ENCODE peak calls at places on chromosomes 16 and 17, in eight cellular contexts. U is keratinocyte; L is fibroblast of lung; O is activated naive CD4-positive, alpha-beta T cell treated with anti-CD3 and anti-CD28 coated beads for 36 hours; B is activated effector memory CD4-positive, alpha-beta T cell treated with anti-CD3 and anti-CD28 coated beads, Interleukin-2, amount 50 U/mL, for 16 hours; M is mesenteric fat pad; W is globus pallidus; R is NCI-H1092 treated with DMSO at 0.1 percent for 48 hours. E is an unnamed sample.

GRCh38 chr16:58426095-58426494 is 33.8 kb downstream of the GINS3 start:
- DNase-seq in O (peak; percentile 19), W (peak; percentile 78), U (no peak), B (no peak), L (no peak), M (no peak), R (no peak), E (peak; percentile 71)

GRCh38 chr16:56558024-56558747 is 6.7 kb upstream of the MT4 start:
- DNase-seq in L (peak; percentile 80), W (peak; percentile 68), U (no peak), R (peak; percentile 72), O (no peak), B (no peak), M (peak; percentile 53), E (peak; percentile 69)

GRCh38 chr17:45942284-45942683 is 47.9 kb downstream of the MAPT start:
- DNase-seq in M (no peak), R (peak; percentile 37), B (no peak), W (peak; percentile 99), O (no peak), L (no peak), U (no peak), E (peak; percentile 31)

GRCh38 chr16:46923513-46924295 is 39.5 kb downstream of the GPT2 start:
- DNase-seq in U (no peak), B (no peak), M (no peak), R (no peak), W (no peak), O (no peak), L (no peak), E (no peak)

GRCh38 chr17:65231662-65232335 is 94.6 kb downstream of the RGS9 start:
- DNase-seq in L (peak; percentile 89), B (peak; percentile 74), U (peak; percentile 45), R (peak; percentile 67), O (peak; percentile 74), W (peak; percentile 28), M (no peak), E (peak; percentile 64)

GRCh38 chr17:39800540-39800939 is 62.8 kb downstream of the GRB7 start:
- DNase-seq in W (no peak), O (peak; percentile 79), L (no peak), M (no peak), B (peak; percentile 79), U (no peak), R (no peak), E (peak; percentile 83)

GRCh38 chr16:57893217-57893558 is 77.7 kb downstream of the CNGB1 start:
- DNase-seq in O (no peak), U (no peak), W (no peak), L (no peak), M (no peak), R (no peak), B (no peak), E (no peak)

GRCh38 chr17:72514888-72515287 is 394.1 kb downstream of the SOX9 start:
- DNase-seq in O (no peak), L (peak; percentile 96), M (no peak), R (peak; percentile 59), B (no peak), W (no peak), U (no peak), E (no peak)

GRCh38 chr17:43720311-43721060 is 38.1 kb downstream of the SOST start:
- DNase-seq in U (no peak), L (peak; percentile 67), O (peak; percentile 84), M (peak; percentile 94), R (peak; percentile 48), W (peak; percentile 73), B (peak; percentile 90), E (peak; percentile 73)

GRCh38 chr17:40177275-40177874 is at the start of gene RAPGEFL1:
- DNase-seq in O (peak; percentile 91), W (peak; percentile 25), U (no peak), M (peak; percentile 93), B (peak; percentile 92), L (peak; percentile 67), R (peak; percentile 55), E (peak; percentile 69)

GRCh38 chr17:65489413-65490170 is 71.9 kb downstream of the AXIN2 start:
- DNase-seq in W (no peak), O (no peak), M (no peak), U (no peak), B (no peak), R (no peak), L (no peak), E (no peak)

GRCh38 chr17:41579484-41580243 is 7.0 kb downstream of the KRT14 start:
- DNase-seq in W (peak; percentile 49), B (peak; percentile 84), L (peak; percentile 55), R (peak; percentile 68), M (no peak), U (peak; percentile 89), O (peak; percentile 91), E (peak; percentile 92)

GRCh38 chr17:1123397-1124237 is 56.2 kb downstream of the ABR start:
- DNase-seq in B (no peak), U (no peak), L (no peak), W (no peak), R (peak; percentile 67), O (no peak), M (no peak), E (peak; percentile 35)

GRCh38 chr17:49191407-49191916 is 18.9 kb downstream of the GNGT2 start:
- DNase-seq in M (no peak), L (no peak), U (no peak), O (no peak), B (no peak), W (no peak), R (no peak), E (peak; percentile 86)

GRCh38 chr16:74577882-74578366 is 29.0 kb downstream of the GLG1 start:
- DNase-seq in B (no peak), W (no peak), O (no peak), M (no peak), U (no peak), L (peak; percentile 75), R (no peak), E (no peak)

GRCh38 chr17:33241390-33241789 is 51.7 kb downstream of the ASIC2 start:
- DNase-seq in R (no peak), M (no peak), L (peak; percentile 79), U (no peak), O (no peak), W (no peak), B (no peak), E (no peak)

GRCh38 chr16:69830146-69830533 is 68.0 kb downstream of the WWP2 start:
- DNase-seq in U (no peak), M (no peak), W (no peak), L (no peak), O (no peak), R (no peak), B (no peak), E (no peak)

GRCh38 chr17:70499067-70499786 is 329.9 kb downstream of the KCNJ2 start:
- DNase-seq in R (no peak), B (no peak), L (no peak), U (no peak), M (no peak), W (peak; percentile 37), O (no peak), E (no peak)

GRCh38 chr17:73595068-73595865 is 49.0 kb downstream of the SDK2 start:
- DNase-seq in M (no peak), W (peak; percentile 9), L (no peak), O (peak; percentile 55), R (peak; percentile 33), B (no peak), U (no peak), E (peak; percentile 11)

GRCh38 chr17:39166437-39167335 is 725 bp upstream of the ARL5C start:
- DNase-seq in O (no peak), U (no peak), L (no peak), M (no peak), W (no peak), R (no peak), B (no peak), E (peak; percentile 63)

GRCh38 chr17:58327363-58328194 is 1.0 kb downstream of the TSPOAP1 start:
- DNase-seq in R (no peak), U (no peak), M (no peak), W (no peak), O (peak; percentile 71), B (peak; percentile 72), L (peak; percentile 18), E (no peak)

GRCh38 chr16:78478267-78478821 is 378.9 kb downstream of the WWOX start:
- DNase-seq in B (no peak), O (peak; percentile 14), W (no peak), M (no peak), U (no peak), L (no peak), R (peak; percentile 74), E (peak; percentile 23)

GRCh38 chr17:57273471-57273870 is 17.1 kb downstream of the MSI2 start:
- DNase-seq in R (no peak), W (no peak), M (no peak), O (no peak), U (no peak), L (peak; percentile 23), B (no peak), E (no peak)

GRCh38 chr17:688100-688989 is 26.3 kb downstream of the VPS53 start:
- DNase-seq in U (no peak), B (peak; percentile 24), O (peak; percentile 22), W (no peak), R (no peak), L (peak; percentile 35), M (no peak), E (no peak)

GRCh38 chr16:6027733-6028132 is 930.1 kb upstream of the EEF2KMT start:
- DNase-seq in W (no peak), O (no peak), M (no peak), L (no peak), B (no peak), U (no peak), R (no peak), E (no peak)

GRCh38 chr16:12215302-12216105 is 239.0 kb downstream of the SNX29 start:
- DNase-seq in W (no peak), O (no peak), B (no peak), M (no peak), U (no peak), R (no peak), L (no peak), E (no peak)

GRCh38 chr17:6455321-6455705 is 11.1 kb downstream of the PIMREG start:
- DNase-seq in M (no peak), B (peak; percentile 76), L (peak; percentile 35), R (peak; percentile 26), W (no peak), U (peak; percentile 11), O (peak; percentile 46), E (peak; percentile 93)

GRCh38 chr17:35210741-35211140 is 16.5 kb upstream of the SLC35G3 start:
- DNase-seq in B (no peak), W (no peak), U (no peak), R (no peak), M (no peak), L (no peak), O (peak; percentile 67), E (no peak)

GRCh38 chr16:87678618-87679017 is 76.3 kb downstream of the JPH3 start:
- DNase-seq in L (no peak), R (no peak), U (no peak), O (no peak), M (no peak), B (no peak), W (no peak), E (no peak)

GRCh38 chr17:40727447-40728231 is 24.1 kb upstream of the KRT24 start:
- DNase-seq in U (no peak), B (no peak), M (no peak), L (peak; percentile 78), W (no peak), O (no peak), R (no peak), E (no peak)

GRCh38 chr17:15513058-15513858 is 45.8 kb upstream of the CDRT4 start:
- DNase-seq in U (no peak), W (peak; percentile 86), R (no peak), M (no peak), O (no peak), L (peak; percentile 82), B (no peak), E (no peak)

GRCh38 chr16:63614421-63614820 is 1507.4 kb downstream of the CDH11 start:
- DNase-seq in M (no peak), R (no peak), L (peak; percentile 11), W (no peak), B (no peak), O (no peak), U (no peak), E (no peak)

GRCh38 chr16:1870365-1871082 is 1.4 kb downstream of the MEIOB start:
- DNase-seq in O (no peak), R (peak; percentile 8), L (peak; percentile 83), M (no peak), W (no peak), B (no peak), U (peak; percentile 38), E (no peak)

GRCh38 chr16:10250137-10250850 is 68.1 kb upstream of the GRIN2A start:
- DNase-seq in B (no peak), R (no peak), L (no peak), M (no peak), U (no peak), W (no peak), O (no peak), E (no peak)

E was measured in RPMI8226.